ENCODE peak calls at places on chromosomes 1 and 21, in ten cellular contexts. S is tibial artery; A is CD8-positive, alpha-beta T cell; B is H9; D is mucosa of descending colon; Q is OCI-LY7; N is fibroblast of lung; Z is uterus; Y is right atrium auricular region; C is stomach. W is an unnamed sample. For H3K9me3, the result is how much of the 10 kb centered on the place peaks cover.

GRCh38 chr1:99943238-99943794 is 26.5 kb upstream of the SLC35A3 start:
- DNase-seq in S (no peak), A (no peak), B (no peak), D (no peak), Q (no peak), N (peak), Z (no peak), Y (no peak), C (no peak), W (no peak)

GRCh38 chr1:115404936-115405335 is 66.9 kb upstream of the NGF start:
- DNase-seq in S (no peak), A (no peak), B (no peak), D (no peak), Q (no peak), N (no peak), Z (no peak), Y (no peak), C (no peak), W (no peak)

GRCh38 chr1:42971848-42972291 is 13.2 kb upstream of the SLC2A1 start:
- DNase-seq in S (no peak), A (no peak), B (no peak), D (peak), Q (no peak), N (peak), Z (no peak), Y (no peak), C (no peak), W (no peak)

GRCh38 chr1:33057095-33057494 is 20.4 kb upstream of the AK2 start:
- DNase-seq in S (no peak), A (no peak), B (no peak), D (no peak), Q (no peak), N (no peak), Z (no peak), Y (no peak), C (no peak), W (no peak)

GRCh38 chr1:234925440-234926251 is 203.0 kb downstream of the TOMM20 start:
- DNase-seq in S (peak), A (no peak), B (peak), D (no peak), Q (peak), N (peak), Z (peak), Y (no peak), C (no peak), W (no peak)

GRCh38 chr1:185315364-185316108 is 1.5 kb downstream of the IVNS1ABP start:
- DNase-seq in S (no peak), A (no peak), B (no peak), D (no peak), Q (peak), N (peak), Z (no peak), Y (no peak), C (peak), W (no peak)

GRCh38 chr1:6239950-6240768 is 3.8 kb upstream of the HES3 start:
- DNase-seq in S (no peak), A (no peak), B (peak), D (no peak), Q (no peak), N (no peak), Z (no peak), Y (no peak), C (no peak), W (no peak)

GRCh38 chr1:97093742-97094141 is 372.2 kb downstream of the PTBP2 start:
- DNase-seq in S (no peak), A (no peak), B (no peak), D (no peak), Q (no peak), N (peak), Z (no peak), Y (no peak), C (no peak), W (no peak)

GRCh38 chr1:203172184-203173115 is 3.2 kb downstream of the MYBPH start:
- DNase-seq in S (peak), A (peak), B (peak), D (peak), Q (peak), N (peak), Z (no peak), Y (no peak), C (peak), W (peak)

GRCh38 chr1:43509007-43509739 is 21.5 kb upstream of the PTPRF start:
- DNase-seq in S (no peak), A (no peak), B (no peak), D (no peak), Q (no peak), N (no peak), Z (no peak), Y (peak), C (no peak), W (no peak)

GRCh38 chr1:157115429-157115838 is 15.8 kb upstream of the ETV3L start:
- DNase-seq in S (peak), A (no peak), B (peak), D (no peak), Q (no peak), N (no peak), Z (no peak), Y (no peak), C (no peak), W (no peak)

GRCh38 chr1:226424228-226425003 is 16.5 kb upstream of the PARP1 start:
- DNase-seq in S (no peak), A (no peak), B (no peak), D (no peak), Q (peak), N (peak), Z (no peak), Y (no peak), C (no peak), W (no peak)

GRCh38 chr21:16113052-16113715 is 383.4 kb downstream of the USP25 start:
- DNase-seq in S (no peak), A (no peak), B (no peak), D (no peak), Q (no peak), N (peak), Z (no peak), Y (no peak), C (no peak), W (no peak)

GRCh38 chr1:205907794-205908193 is 35.5 kb downstream of the SLC26A9 start:
- DNase-seq in S (no peak), A (no peak), B (no peak), D (no peak), Q (peak), N (no peak), Z (no peak), Y (no peak), C (no peak), W (no peak)

GRCh38 chr1:168483531-168483930 is 60.3 kb downstream of the XCL2 start:
- DNase-seq in S (no peak), A (no peak), B (no peak), D (no peak), Q (no peak), N (peak), Z (no peak), Y (no peak), C (no peak), W (no peak)

GRCh38 chr1:97632075-97632474 is 288.8 kb downstream of the DPYD start:
- DNase-seq in S (no peak), A (no peak), B (no peak), D (no peak), Q (no peak), N (peak), Z (no peak), Y (no peak), C (no peak), W (no peak)

GRCh38 chr21:46149205-46149901 is 6.0 kb downstream of the FTCD start:
- DNase-seq in S (peak), A (no peak), B (no peak), D (peak), Q (no peak), N (no peak), Z (peak), Y (no peak), C (no peak), W (no peak)

GRCh38 chr1:110210604-110211502 is 739 bp downstream of the KCNC4 start:
- DNase-seq in S (peak), A (peak), B (peak), D (peak), Q (peak), N (peak), Z (peak), Y (peak), C (peak), W (peak)

GRCh38 chr1:235073331-235073967 is 55.2 kb downstream of the TOMM20 start:
- DNase-seq in S (no peak), A (no peak), B (no peak), D (peak), Q (no peak), N (peak), Z (no peak), Y (peak), C (peak), W (no peak)

GRCh38 chr1:156608981-156609380 is 7.7 kb upstream of the GPATCH4 start:
- DNase-seq in S (no peak), A (peak), B (no peak), D (no peak), Q (peak), N (no peak), Z (no peak), Y (no peak), C (peak), W (peak)

GRCh38 chr21:41612674-41613250 is 104.8 kb upstream of the TMPRSS2 start:
- DNase-seq in S (peak), A (no peak), B (peak), D (peak), Q (peak), N (peak), Z (peak), Y (peak), C (peak), W (no peak)

GRCh38 chr1:224626042-224626441 is 9.9 kb downstream of the CNIH3 start:
- DNase-seq in S (no peak), A (no peak), B (no peak), D (no peak), Q (no peak), N (peak), Z (no peak), Y (no peak), C (no peak), W (no peak)

GRCh38 chr1:109198745-109199144 is 15.0 kb upstream of the SARS1 start:
- DNase-seq in S (no peak), A (no peak), B (no peak), D (no peak), Q (no peak), N (peak), Z (no peak), Y (no peak), C (no peak), W (no peak)

GRCh38 chr21:9741343-9741742 is 780.0 kb upstream of the TPTE start:
- DNase-seq in S (no peak), A (no peak), B (no peak), D (no peak), Q (no peak), N (no peak), Z (no peak), Y (no peak), C (no peak), W (no peak)

GRCh38 chr1:162166934-162167615 is 97.6 kb downstream of the NOS1AP start:
- DNase-seq in S (no peak), A (no peak), B (no peak), D (no peak), Q (no peak), N (no peak), Z (no peak), Y (no peak), C (no peak), W (no peak)

GRCh38 chr1:49526672-49527071 is 497.1 kb downstream of the AGBL4 start:
- DNase-seq in S (no peak), A (no peak), B (no peak), D (no peak), Q (no peak), N (no peak), Z (no peak), Y (no peak), C (no peak), W (no peak)
- H3K9me3 ChIP-seq in S (under half), A (under half), B (half or more), D (under half), Q (under half), N (under half), Z (under half), Y (under half), C (under half), W (under half)

GRCh38 chr1:152768847-152769533 is 6.0 kb upstream of the LCE1F start:
- DNase-seq in S (no peak), A (no peak), B (no peak), D (no peak), Q (no peak), N (no peak), Z (no peak), Y (no peak), C (no peak), W (no peak)
- H3K9me3 ChIP-seq in S (under half), A (under half), B (half or more), D (under half), Q (under half), N (under half), Z (under half), Y (under half), C (under half), W (under half)

DNA sequence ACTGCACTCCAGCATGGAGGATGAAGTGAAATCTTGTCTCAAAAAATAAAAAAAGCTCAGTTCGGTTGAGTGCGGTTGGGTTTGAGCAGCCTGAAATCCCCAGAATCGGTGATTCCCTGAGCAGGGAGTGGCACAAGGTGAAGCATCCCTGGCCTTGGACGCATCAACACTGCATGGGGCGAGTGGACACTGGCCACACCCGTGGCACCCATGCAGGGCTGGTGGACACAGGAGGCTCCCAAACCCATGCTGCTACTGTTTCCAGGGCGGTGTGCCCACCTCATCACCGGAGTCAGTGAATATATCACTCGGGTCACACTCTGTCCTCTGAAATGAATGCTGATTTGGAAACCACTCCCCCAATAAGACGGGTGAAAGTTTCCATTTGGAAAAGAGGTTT is 53.4 kb upstream of the ACTRT2 start:
- DNase-seq in S (peak), A (no peak), B (no peak), D (no peak), Q (no peak), N (no peak), Z (no peak), Y (no peak), C (no peak), W (no peak)
- H3K9me3 ChIP-seq in S (under half), A (under half), B (half or more), D (under half), Q (under half), N (under half), Z (under half), Y (under half), C (under half), W (under half)

DNA sequence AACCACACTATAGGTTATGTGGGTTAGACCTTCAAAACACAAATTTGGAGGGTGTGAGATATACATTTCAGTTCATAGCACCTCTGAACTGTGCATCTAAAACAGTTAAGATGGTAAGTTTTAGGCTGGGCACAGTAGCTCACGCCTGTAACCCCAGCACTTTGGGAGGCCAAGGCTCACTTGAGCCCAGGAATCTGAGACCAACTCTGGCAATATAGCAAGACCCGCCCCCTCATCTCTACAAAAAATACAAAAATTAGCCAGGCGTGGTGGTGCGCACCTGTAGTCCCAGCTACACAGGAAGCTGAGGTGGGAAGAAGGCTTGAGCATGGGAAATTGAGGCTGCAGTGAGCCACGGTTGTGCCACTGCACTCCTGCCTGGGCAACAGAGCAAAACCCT is 47.9 kb downstream of the NAV1 start:
- DNase-seq in S (no peak), A (no peak), B (no peak), D (no peak), Q (no peak), N (no peak), Z (no peak), Y (no peak), C (no peak), W (no peak)
- H3K9me3 ChIP-seq in S (under half), A (under half), B (under half), D (under half), Q (under half), N (under half), Z (under half), Y (under half), C (under half), W (under half)

DNA sequence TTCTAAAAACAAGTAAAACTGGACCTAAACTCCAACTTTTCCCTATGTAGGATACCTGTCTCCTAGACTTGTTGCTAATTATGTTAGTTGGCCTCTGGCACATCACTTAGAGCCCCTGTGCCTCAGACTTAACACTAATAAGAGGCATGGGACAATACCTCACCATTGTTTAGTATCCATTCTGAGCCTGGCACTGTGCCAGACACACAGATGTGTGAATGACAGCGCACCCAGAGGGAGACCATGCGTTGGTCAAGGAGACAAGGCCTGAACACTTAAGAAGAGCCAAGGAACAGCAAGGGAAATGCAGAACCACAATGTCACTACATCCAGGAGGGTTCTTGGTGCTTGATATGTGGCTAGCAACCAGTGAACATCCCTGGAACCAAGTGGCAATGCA is 189.1 kb downstream of the FGGY start:
- DNase-seq in S (no peak), A (no peak), B (no peak), D (no peak), Q (no peak), N (no peak), Z (no peak), Y (no peak), C (no peak), W (no peak)
- H3K9me3 ChIP-seq in S (under half), A (under half), B (under half), D (under half), Q (under half), N (under half), Z (under half), Y (under half), C (under half), W (under half)

DNA sequence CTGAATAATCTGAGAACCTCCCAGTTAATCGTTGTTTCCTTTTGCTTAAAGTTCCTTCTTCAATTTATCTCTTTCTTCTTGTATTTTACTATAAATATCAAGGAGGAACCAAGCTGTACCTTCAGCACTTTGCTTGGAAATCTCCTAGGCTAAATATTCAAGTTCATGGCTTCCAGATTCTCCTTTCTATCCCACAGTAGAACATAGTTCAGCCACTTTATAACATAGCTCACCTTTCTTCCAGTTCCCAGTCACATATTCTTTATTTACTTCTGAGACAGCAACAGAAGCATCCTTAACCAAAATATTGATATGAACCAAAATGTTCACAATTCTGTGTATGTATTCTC is 11.0 kb downstream of the ZMYM4 start:
- DNase-seq in S (no peak), A (no peak), B (no peak), D (no peak), Q (no peak), N (no peak), Z (no peak), Y (no peak), C (no peak), W (no peak)
- H3K9me3 ChIP-seq in S (under half), A (under half), B (under half), D (under half), Q (under half), N (under half), Z (under half), Y (under half), C (under half), W (under half)

GRCh38 chr1:247165674-247166073 is 6.1 kb downstream of the ZNF124 start:
- DNase-seq in S (no peak), A (no peak), B (no peak), D (no peak), Q (no peak), N (no peak), Z (no peak), Y (no peak), C (no peak), W (no peak)
- H3K9me3 ChIP-seq in S (under half), A (under half), B (under half), D (half or more), Q (half or more), N (under half), Z (under half), Y (under half), C (half or more), W (under half)

GRCh38 chr21:7947422-7947821 is 2574.0 kb upstream of the TPTE start:
- DNase-seq in S (no peak), A (no peak), B (no peak), D (no peak), Q (no peak), N (no peak), Z (no peak), Y (no peak), C (no peak), W (no peak)
- H3K9me3 ChIP-seq in S (under half), A (half or more), B (under half), D (half or more), Q (half or more), N (under half), Z (under half), Y (under half), C (under half), W (half or more)

GRCh38 chr1:171220551-171221175 is 27.6 kb upstream of the FMO1 start:
- DNase-seq in S (no peak), A (no peak), B (peak), D (no peak), Q (no peak), N (peak), Z (no peak), Y (no peak), C (no peak), W (no peak)

GRCh38 chr1:171219751-171220385 is 28.4 kb upstream of the FMO1 start:
- DNase-seq in S (no peak), A (no peak), B (peak), D (no peak), Q (no peak), N (peak), Z (no peak), Y (no peak), C (no peak), W (no peak)

GRCh38 chr1:171221665-171222591 is 26.4 kb upstream of the FMO1 start:
- DNase-seq in S (no peak), A (no peak), B (no peak), D (no peak), Q (no peak), N (peak), Z (no peak), Y (no peak), C (no peak), W (no peak)

GRCh38 chr1:171217658-171218443 is 30.4 kb upstream of the FMO1 start:
- DNase-seq in S (no peak), A (no peak), B (no peak), D (no peak), Q (no peak), N (no peak), Z (no peak), Y (no peak), C (no peak), W (no peak)

DNA sequence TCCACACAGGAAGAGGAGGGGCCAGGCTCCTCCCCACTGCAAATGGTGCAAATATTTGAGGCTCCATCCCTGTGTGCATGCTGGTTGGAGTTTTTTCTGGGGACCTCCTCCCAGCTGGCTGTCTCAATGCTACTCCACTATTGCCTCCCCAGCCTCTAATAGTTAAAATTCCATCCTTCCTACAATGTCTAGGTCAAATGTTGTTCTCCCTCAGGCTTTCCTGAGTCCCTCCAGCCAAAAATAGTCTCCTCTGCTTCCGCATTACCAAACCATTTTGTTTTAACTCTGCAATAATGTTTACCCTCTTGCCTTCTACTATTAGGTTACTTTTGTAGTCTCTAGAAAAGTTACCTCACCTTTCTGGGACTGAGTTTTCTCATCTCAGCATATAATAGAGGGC is 29.6 kb upstream of the FMO1 start:
- DNase-seq in S (no peak), A (no peak), B (peak), D (no peak), Q (no peak), N (no peak), Z (no peak), Y (no peak), C (no peak), W (no peak)
- H3K9me3 ChIP-seq in S (under half), A (under half), B (under half), D (under half), Q (under half), N (under half), Z (under half), Y (under half), C (under half), W (under half)

DNA sequence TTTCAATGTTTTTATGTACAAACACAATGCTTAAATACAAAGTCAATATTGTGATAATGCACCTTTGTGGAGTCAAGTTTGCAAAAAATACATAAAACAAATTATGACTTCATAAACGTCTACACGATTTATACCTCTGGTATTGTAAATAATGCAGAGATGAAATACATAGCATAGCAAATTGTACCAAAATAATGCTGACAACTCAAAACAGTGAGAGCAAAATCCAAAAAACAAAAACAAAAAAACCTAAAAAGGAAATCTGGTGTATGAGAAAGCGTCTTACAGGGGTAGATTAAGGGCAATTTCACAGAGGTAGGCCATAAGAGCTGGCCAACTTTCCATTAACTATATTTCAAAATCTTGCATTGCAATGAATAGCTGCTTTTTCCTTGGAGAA is 161.5 kb upstream of the LRRC7 start:
- DNase-seq in S (no peak), A (no peak), B (no peak), D (no peak), Q (no peak), N (no peak), Z (no peak), Y (no peak), C (no peak), W (no peak)
- H3K9me3 ChIP-seq in S (under half), A (under half), B (under half), D (under half), Q (under half), N (under half), Z (under half), Y (under half), C (under half), W (under half)

W was measured in T-helper 17 cell.